ENCODE peak calls at places on chromosomes 5 and 9, in nine cellular contexts. I is A549, H is sigmoid colon, X is heart left ventricle, A is uterus, V is body of pancreas, F is adrenal gland, W is Peyer's patch, J is endothelial cell of umbilical vein. K is an unnamed sample.

GRCh38 chr9:89351584-89351983 is 33.3 kb downstream of the SECISBP2 start:
- DNase-seq in I (no peak), H (no peak), X (no peak), A (no peak), V (no peak), F (peak), W (no peak), J (no peak), K (no peak)

GRCh38 chr5:154860123-154860522 is 1.7 kb downstream of the CNOT8 start:
- DNase-seq in I (no peak), H (peak), X (no peak), A (no peak), V (no peak), F (peak), W (peak), J (peak), K (peak)

GRCh38 chr9:116154334-116154975 is 864 bp downstream of the PAPPA start:
- DNase-seq in I (no peak), H (peak), X (no peak), A (peak), V (peak), F (no peak), W (no peak), J (no peak), K (no peak)

GRCh38 chr5:73619606-73620334 is 6.2 kb upstream of the ARHGEF28 start:
- DNase-seq in I (no peak), H (no peak), X (no peak), A (no peak), V (no peak), F (no peak), W (no peak), J (no peak), K (no peak)

GRCh38 chr5:165209101-165209727 is 1703.8 kb downstream of the MAT2B start:
- DNase-seq in I (peak), H (no peak), X (no peak), A (no peak), V (no peak), F (no peak), W (no peak), J (peak), K (no peak)

GRCh38 chr5:172683696-172684464 is 42.8 kb downstream of the NEURL1B start:
- DNase-seq in I (no peak), H (no peak), X (no peak), A (no peak), V (no peak), F (no peak), W (no peak), J (peak), K (no peak)

GRCh38 chr5:116271432-116271831 is 186.6 kb downstream of the COMMD10 start:
- DNase-seq in I (no peak), H (no peak), X (no peak), A (no peak), V (no peak), F (no peak), W (no peak), J (no peak), K (no peak)

GRCh38 chr9:31119882-31120481 is 1264.5 kb upstream of the ACO1 start:
- DNase-seq in I (no peak), H (no peak), X (no peak), A (no peak), V (no peak), F (peak), W (no peak), J (peak), K (no peak)

GRCh38 chr9:22097712-22098111 is 88.6 kb upstream of the CDKN2B start:
- DNase-seq in I (no peak), H (no peak), X (no peak), A (no peak), V (no peak), F (no peak), W (no peak), J (no peak), K (no peak)

GRCh38 chr5:1346627-1347440 is 1.9 kb upstream of the CLPTM1L start:
- DNase-seq in I (no peak), H (no peak), X (no peak), A (no peak), V (peak), F (no peak), W (no peak), J (no peak), K (no peak)

GRCh38 chr5:53025506-53025905 is 36.4 kb downstream of the ITGA2 start:
- DNase-seq in I (no peak), H (no peak), X (no peak), A (no peak), V (no peak), F (no peak), W (no peak), J (no peak), K (no peak)

GRCh38 chr9:38178282-38178681 is 109.3 kb upstream of the SHB start:
- DNase-seq in I (no peak), H (no peak), X (no peak), A (no peak), V (peak), F (no peak), W (no peak), J (peak), K (no peak)

GRCh38 chr9:78121488-78121887 is 89.9 kb upstream of the GNAQ start:
- DNase-seq in I (peak), H (peak), X (peak), A (peak), V (peak), F (peak), W (peak), J (peak), K (peak)

GRCh38 chr5:43042626-43043399 is 2.7 kb upstream of the ANXA2R start:
- DNase-seq in I (no peak), H (peak), X (peak), A (peak), V (peak), F (peak), W (peak), J (peak), K (peak)

GRCh38 chr9:121285835-121286687 is 18.1 kb downstream of the GSN start:
- DNase-seq in I (no peak), H (peak), X (peak), A (peak), V (peak), F (peak), W (no peak), J (peak), K (peak)

GRCh38 chr9:121286688-121286972 is 18.7 kb downstream of the GSN start:
- DNase-seq in I (no peak), H (no peak), X (no peak), A (no peak), V (no peak), F (no peak), W (no peak), J (no peak), K (no peak)

GRCh38 chr9:121283856-121284732 is 16.1 kb downstream of the GSN start:
- DNase-seq in I (no peak), H (no peak), X (no peak), A (peak), V (no peak), F (no peak), W (no peak), J (no peak), K (no peak)

GRCh38 chr9:121283072-121283398 is 15.1 kb downstream of the GSN start:
- DNase-seq in I (no peak), H (no peak), X (no peak), A (no peak), V (no peak), F (no peak), W (no peak), J (no peak), K (no peak)

GRCh38 chr9:121284733-121285451 is 16.9 kb downstream of the GSN start:
- DNase-seq in I (no peak), H (peak), X (no peak), A (peak), V (no peak), F (no peak), W (no peak), J (no peak), K (peak)
- TF ChIP-seq CTCF in I (no peak), H (no peak), X (no peak), A (no peak), V (no peak), F (no peak), W (no peak), J (no peak), K (no peak)

DNA sequence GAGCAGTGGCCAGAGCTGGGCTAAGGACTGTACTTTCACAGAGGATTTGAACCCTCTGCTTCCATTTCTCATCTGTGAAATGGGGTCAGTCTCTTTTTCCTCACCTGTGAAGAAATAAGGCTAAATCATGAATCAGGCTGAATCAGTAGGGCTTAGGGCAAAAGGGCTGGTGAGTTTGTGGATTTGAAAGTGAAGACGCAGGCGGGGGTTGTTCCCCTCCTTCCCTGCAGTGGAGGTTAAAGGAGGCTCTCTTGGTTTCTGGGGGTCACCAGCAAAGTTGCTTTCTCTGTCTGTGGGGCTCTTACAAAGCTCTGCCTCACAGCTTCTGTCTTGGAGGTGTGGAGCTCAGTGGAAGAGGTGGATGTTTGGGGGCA is 17.6 kb upstream of the NDST1 start:
- DNase-seq in I (no peak), H (no peak), X (no peak), A (no peak), V (no peak), F (no peak), W (no peak), J (no peak), K (no peak)
- H3K4me3 ChIP-seq in I (no peak), H (no peak), X (no peak), A (no peak), V (no peak), F (no peak), W (no peak), J (no peak), K (no peak)

GRCh38 chr9:83920942-83921707 is at the start of gene KIF27:
- DNase-seq in I (peak), H (peak), X (peak), A (peak), V (peak), F (peak), W (peak), J (peak), K (peak)
- TF ChIP-seq POLR2A in I (peak), H (peak), X (peak), A (peak), V (peak), F (peak), W (peak), J (peak), K (peak)

GRCh38 chr5:141155540-141156374 is 5.9 kb downstream of the PCDHB6 start:
- DNase-seq in I (peak), H (no peak), X (no peak), A (no peak), V (no peak), F (no peak), W (no peak), J (no peak), K (no peak)

GRCh38 chr5:141150993-141151325 is 1.1 kb downstream of the PCDHB6 start:
- DNase-seq in I (no peak), H (no peak), X (no peak), A (no peak), V (no peak), F (no peak), W (no peak), J (no peak), K (no peak)

GRCh38 chr5:141150215-141150992 is 547 bp downstream of the PCDHB6 start:
- DNase-seq in I (no peak), H (no peak), X (no peak), A (no peak), V (no peak), F (no peak), W (no peak), J (no peak), K (no peak)

DNA sequence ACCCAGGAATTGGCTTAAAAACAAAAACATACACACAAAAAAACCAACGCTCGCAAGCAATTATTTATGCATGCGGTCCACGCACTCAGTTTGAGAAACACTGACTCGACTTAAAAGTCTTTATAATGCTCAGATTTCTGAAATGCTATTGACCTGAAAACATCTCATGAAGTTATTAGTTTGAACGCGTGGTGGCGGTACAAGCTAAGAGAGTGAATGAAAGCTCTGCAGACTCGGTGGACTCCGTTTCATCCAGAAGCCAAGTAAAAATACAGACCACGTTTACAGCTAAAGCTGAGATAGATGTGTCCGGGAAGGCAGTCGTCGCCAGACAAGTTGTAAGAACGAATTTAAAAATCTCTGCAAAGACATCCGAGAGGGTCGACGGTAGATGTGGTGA is at the start of gene PCDHB6:
- DNase-seq in I (peak), H (no peak), X (no peak), A (no peak), V (no peak), F (no peak), W (no peak), J (peak), K (no peak)
- TF ChIP-seq CTCF in I (peak), H (no peak), X (no peak), A (no peak), V (no peak), F (no peak), W (no peak), J (no peak), K (no peak)

DNA sequence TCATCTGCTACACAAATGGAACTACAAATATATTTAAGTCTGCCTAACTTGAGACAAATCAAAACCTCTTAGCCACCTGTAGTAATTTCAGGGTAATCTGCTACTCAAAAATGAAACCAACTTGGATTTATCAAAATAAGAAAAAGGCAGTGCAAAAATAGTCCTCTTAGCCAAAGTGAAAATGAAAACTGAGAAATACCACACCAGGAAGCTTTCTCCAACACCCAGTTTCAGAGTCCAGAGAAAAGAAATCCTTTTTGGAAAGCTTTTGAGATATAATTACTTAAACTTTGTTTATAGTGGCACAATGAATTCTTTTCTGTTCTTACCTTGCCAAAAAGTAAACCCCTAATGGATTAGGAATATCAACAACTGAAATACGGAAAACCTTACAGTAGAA is 990.4 kb downstream of the EFNA5 start:
- DNase-seq in I (no peak), H (no peak), X (no peak), A (no peak), V (no peak), F (no peak), W (no peak), J (peak), K (no peak)
- H3K4me3 ChIP-seq in I (no peak), H (no peak), X (peak), A (no peak), V (no peak), F (no peak), W (no peak), J (no peak), K (no peak)

DNA sequence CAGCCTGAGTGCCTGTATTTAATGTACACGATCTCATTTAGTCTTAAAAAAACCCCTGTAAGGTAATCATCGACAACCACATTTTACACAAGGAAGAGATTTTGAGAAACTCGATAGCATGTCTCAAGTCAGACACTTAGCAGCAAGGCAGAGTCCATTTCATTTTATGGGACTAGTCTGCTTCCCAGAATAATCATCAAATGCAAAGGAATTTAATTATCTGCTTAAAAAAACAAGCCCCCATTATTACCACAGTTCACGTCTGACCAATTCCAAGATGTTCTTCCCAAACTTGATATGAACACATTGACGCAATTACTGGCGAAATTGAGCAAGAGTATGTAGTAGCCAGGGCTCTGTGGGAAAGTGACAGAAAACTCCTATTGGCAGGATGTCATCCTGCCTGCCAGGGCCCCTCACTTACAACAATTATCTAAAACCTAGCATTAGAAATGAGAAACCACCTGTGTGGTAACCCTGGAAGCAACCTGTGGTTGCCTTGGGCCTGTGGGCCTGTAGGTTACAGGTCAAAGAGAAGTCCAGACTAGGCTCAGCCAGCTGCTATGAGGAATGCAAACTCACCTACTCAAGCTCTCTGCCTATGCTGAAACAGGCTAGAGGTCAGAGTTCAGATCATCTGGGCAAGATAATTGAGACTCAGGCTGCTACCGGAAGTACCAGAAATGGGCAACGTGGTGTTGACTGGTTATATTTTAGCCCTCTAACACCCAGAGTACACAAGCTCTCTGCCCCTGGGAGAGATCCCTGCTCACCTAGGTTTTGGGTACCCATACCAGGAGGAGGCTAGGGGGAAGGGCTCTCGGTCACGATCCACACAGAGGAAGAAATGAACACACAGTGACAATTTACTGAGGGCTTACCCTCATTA is 1.6 kb downstream of the B4GALT1 start:
- DNase-seq in I (peak), H (peak), X (peak), A (peak), V (peak), F (peak), W (peak), J (peak), K (peak)
- TF ChIP-seq POLR2A in I (no peak), H (no peak), X (no peak), A (no peak), V (peak), F (peak), W (peak), J (no peak), K (no peak)